ENCODE peak calls at places on chromosomes 7 and 10, in seven cellular contexts. One of them, this sample, is unnamed.

GRCh38 chr7:1741751-1742554 is 71.9 kb downstream of the ELFN1 start:
- DNase-seq in SK-N-SH: peak; percentile 61
- DNase-seq in GM12878: no peak
- DNase-seq in K562: peak; percentile 92
- DNase-seq in H1: no peak
- DNase-seq in HepG2: no peak
- DNase-seq in HCT116: peak; percentile 66
- DNase-seq in this sample: peak; percentile 41

GRCh38 chr10:7075110-7075509 is 335.7 kb downstream of the SFMBT2 start:
- DNase-seq in K562: no peak
- DNase-seq in HCT116: no peak
- DNase-seq in GM12878: no peak
- DNase-seq in HepG2: no peak
- DNase-seq in SK-N-SH: no peak
- DNase-seq in H1: no peak
- DNase-seq in this sample: no peak

GRCh38 chr7:128783143-128783799 is 7.7 kb upstream of the OPN1SW start:
- DNase-seq in HepG2: peak; percentile 61
- DNase-seq in H1: peak; percentile 99
- DNase-seq in K562: peak; percentile 92
- DNase-seq in HCT116: peak; percentile 8
- DNase-seq in GM12878: no peak
- DNase-seq in SK-N-SH: peak; percentile 91
- DNase-seq in this sample: no peak

GRCh38 chr10:129193148-129193547 is 273.9 kb upstream of the MGMT start:
- DNase-seq in HepG2: no peak
- DNase-seq in H1: no peak
- DNase-seq in SK-N-SH: no peak
- DNase-seq in GM12878: no peak
- DNase-seq in HCT116: no peak
- DNase-seq in K562: no peak
- DNase-seq in this sample: no peak

GRCh38 chr7:21947056-21947455 is 1.4 kb upstream of the CDCA7L start:
- DNase-seq in K562: no peak
- DNase-seq in H1: no peak
- DNase-seq in HepG2: no peak
- DNase-seq in HCT116: no peak
- DNase-seq in SK-N-SH: no peak
- DNase-seq in GM12878: no peak
- DNase-seq in this sample: no peak

GRCh38 chr7:90288154-90288553 is 33.0 kb downstream of the FAM237B start:
- DNase-seq in H1: no peak
- DNase-seq in GM12878: no peak
- DNase-seq in K562: no peak
- DNase-seq in SK-N-SH: no peak
- DNase-seq in HCT116: no peak
- DNase-seq in HepG2: no peak
- DNase-seq in this sample: peak; percentile 10

GRCh38 chr10:113108180-113108835 is 158.3 kb downstream of the TCF7L2 start:
- DNase-seq in GM12878: no peak
- DNase-seq in HCT116: no peak
- DNase-seq in HepG2: no peak
- DNase-seq in K562: peak; percentile 48
- DNase-seq in H1: peak; percentile 98
- DNase-seq in SK-N-SH: peak; percentile 53
- DNase-seq in this sample: no peak

GRCh38 chr10:97355571-97355975 is 21.0 kb upstream of the FRAT2 start:
- DNase-seq in GM12878: no peak
- DNase-seq in K562: no peak
- DNase-seq in HepG2: no peak
- DNase-seq in SK-N-SH: no peak
- DNase-seq in H1: peak; percentile 58
- DNase-seq in HCT116: no peak
- DNase-seq in this sample: peak; percentile 68

GRCh38 chr10:80324891-80325364 is 31.6 kb downstream of the DYDC1 start:
- DNase-seq in K562: no peak
- DNase-seq in H1: no peak
- DNase-seq in SK-N-SH: no peak
- DNase-seq in HepG2: no peak
- DNase-seq in HCT116: no peak
- DNase-seq in GM12878: no peak
- DNase-seq in this sample: no peak

GRCh38 chr10:53699231-53699630 is 926.6 kb upstream of the MBL2 start:
- DNase-seq in H1: no peak
- DNase-seq in K562: no peak
- DNase-seq in GM12878: no peak
- DNase-seq in HepG2: no peak
- DNase-seq in SK-N-SH: peak; percentile 24
- DNase-seq in HCT116: no peak
- DNase-seq in this sample: no peak

GRCh38 chr7:73342645-73343044 is 14.7 kb downstream of the FKBP6 start:
- DNase-seq in HCT116: peak; percentile 29
- DNase-seq in SK-N-SH: peak; percentile 74
- DNase-seq in GM12878: no peak
- DNase-seq in K562: no peak
- DNase-seq in HepG2: peak; percentile 73
- DNase-seq in H1: no peak
- DNase-seq in this sample: peak; percentile 85
- TF ChIP-seq JUND in HCT116: no peak
- TF ChIP-seq JUND in SK-N-SH: no peak
- TF ChIP-seq JUND in GM12878: no peak
- TF ChIP-seq JUND in K562: no peak
- TF ChIP-seq JUND in HepG2: no peak
- TF ChIP-seq JUND in H1: no peak
- TF ChIP-seq JUND in this sample: no peak

GRCh38 chr10:133150226-133150625 is 9.8 kb upstream of the KNDC1 start:
- DNase-seq in HCT116: no peak
- DNase-seq in SK-N-SH: no peak
- DNase-seq in K562: no peak
- DNase-seq in HepG2: no peak
- DNase-seq in H1: no peak
- DNase-seq in GM12878: no peak
- DNase-seq in this sample: no peak

GRCh38 chr10:133154996-133155778 is 4.8 kb upstream of the KNDC1 start:
- DNase-seq in SK-N-SH: no peak
- DNase-seq in HepG2: no peak
- DNase-seq in H1: no peak
- DNase-seq in HCT116: no peak
- DNase-seq in K562: no peak
- DNase-seq in GM12878: no peak
- DNase-seq in this sample: no peak

GRCh38 chr10:133150656-133151055 is 9.4 kb upstream of the KNDC1 start:
- DNase-seq in SK-N-SH: no peak
- DNase-seq in HCT116: no peak
- DNase-seq in H1: peak; percentile 43
- DNase-seq in GM12878: no peak
- DNase-seq in HepG2: no peak
- DNase-seq in K562: no peak
- DNase-seq in this sample: no peak

GRCh38 chr10:133154411-133154810 is 5.6 kb upstream of the KNDC1 start:
- DNase-seq in GM12878: no peak
- DNase-seq in HCT116: no peak
- DNase-seq in K562: no peak
- DNase-seq in HepG2: no peak
- DNase-seq in H1: no peak
- DNase-seq in SK-N-SH: no peak
- DNase-seq in this sample: no peak

GRCh38 chr10:133151528-133151927 is 8.5 kb upstream of the KNDC1 start:
- DNase-seq in SK-N-SH: no peak
- DNase-seq in GM12878: no peak
- DNase-seq in K562: no peak
- DNase-seq in HepG2: no peak
- DNase-seq in HCT116: no peak
- DNase-seq in H1: peak; percentile 48
- DNase-seq in this sample: no peak
- TF ChIP-seq JUND in SK-N-SH: no peak
- TF ChIP-seq JUND in GM12878: no peak
- TF ChIP-seq JUND in K562: no peak
- TF ChIP-seq JUND in HepG2: no peak
- TF ChIP-seq JUND in HCT116: no peak
- TF ChIP-seq JUND in H1: peak; percentile 63
- TF ChIP-seq JUND in this sample: no peak

GRCh38 chr7:149370790-149371189 is 90.1 kb downstream of the ZNF777 start:
- DNase-seq in K562: no peak
- DNase-seq in GM12878: no peak
- DNase-seq in H1: no peak
- DNase-seq in SK-N-SH: no peak
- DNase-seq in HepG2: no peak
- DNase-seq in HCT116: no peak
- DNase-seq in this sample: no peak
- TF ChIP-seq JUND in K562: no peak
- TF ChIP-seq JUND in GM12878: no peak
- TF ChIP-seq JUND in H1: no peak
- TF ChIP-seq JUND in SK-N-SH: no peak
- TF ChIP-seq JUND in HepG2: no peak
- TF ChIP-seq JUND in HCT116: no peak
- TF ChIP-seq JUND in this sample: no peak

GRCh38 chr10:57864789-57865676 is 402.7 kb downstream of the IPMK start:
- DNase-seq in HCT116: no peak
- DNase-seq in SK-N-SH: no peak
- DNase-seq in K562: no peak
- DNase-seq in H1: no peak
- DNase-seq in HepG2: peak; percentile 30
- DNase-seq in GM12878: no peak
- DNase-seq in this sample: no peak
- TF ChIP-seq JUND in HCT116: no peak
- TF ChIP-seq JUND in SK-N-SH: no peak
- TF ChIP-seq JUND in K562: no peak
- TF ChIP-seq JUND in H1: no peak
- TF ChIP-seq JUND in HepG2: no peak
- TF ChIP-seq JUND in GM12878: no peak
- TF ChIP-seq JUND in this sample: no peak

GRCh38 chr7:5088906-5089305 is 43.2 kb downstream of the RBAK start:
- DNase-seq in K562: no peak
- DNase-seq in H1: no peak
- DNase-seq in HCT116: no peak
- DNase-seq in GM12878: no peak
- DNase-seq in HepG2: no peak
- DNase-seq in SK-N-SH: no peak
- DNase-seq in this sample: peak; percentile 95
- TF ChIP-seq JUND in K562: no peak
- TF ChIP-seq JUND in H1: no peak
- TF ChIP-seq JUND in HCT116: no peak
- TF ChIP-seq JUND in GM12878: no peak
- TF ChIP-seq JUND in HepG2: no peak
- TF ChIP-seq JUND in SK-N-SH: no peak
- TF ChIP-seq JUND in this sample: no peak

GRCh38 chr7:80540841-80541240 is 29.0 kb upstream of the GNAT3 start:
- DNase-seq in HCT116: no peak
- DNase-seq in K562: no peak
- DNase-seq in GM12878: no peak
- DNase-seq in HepG2: no peak
- DNase-seq in SK-N-SH: no peak
- DNase-seq in H1: no peak
- DNase-seq in this sample: no peak
- TF ChIP-seq JUND in HCT116: no peak
- TF ChIP-seq JUND in K562: no peak
- TF ChIP-seq JUND in GM12878: no peak
- TF ChIP-seq JUND in HepG2: no peak
- TF ChIP-seq JUND in SK-N-SH: no peak
- TF ChIP-seq JUND in H1: no peak
- TF ChIP-seq JUND in this sample: no peak

GRCh38 chr7:151008143-151008510 is 16.2 kb downstream of the ATG9B start:
- DNase-seq in HepG2: no peak
- DNase-seq in H1: no peak
- DNase-seq in HCT116: no peak
- DNase-seq in GM12878: no peak
- DNase-seq in SK-N-SH: no peak
- DNase-seq in K562: peak; percentile 90
- DNase-seq in this sample: no peak

GRCh38 chr7:151009340-151010001 is 14.8 kb downstream of the ATG9B start:
- DNase-seq in K562: peak; percentile 80
- DNase-seq in HepG2: peak; percentile 43
- DNase-seq in HCT116: no peak
- DNase-seq in GM12878: no peak
- DNase-seq in H1: peak; percentile 74
- DNase-seq in SK-N-SH: peak; percentile 62
- DNase-seq in this sample: no peak

GRCh38 chr7:151010002-151010306 is 14.3 kb downstream of the ATG9B start:
- DNase-seq in HepG2: no peak
- DNase-seq in GM12878: no peak
- DNase-seq in K562: no peak
- DNase-seq in SK-N-SH: no peak
- DNase-seq in H1: no peak
- DNase-seq in HCT116: no peak
- DNase-seq in this sample: no peak

GRCh38 chr7:151007469-151007898 is 16.7 kb downstream of the NOS3 start:
- DNase-seq in K562: no peak
- DNase-seq in HCT116: no peak
- DNase-seq in HepG2: no peak
- DNase-seq in GM12878: no peak
- DNase-seq in H1: no peak
- DNase-seq in SK-N-SH: peak; percentile 71
- DNase-seq in this sample: no peak

GRCh38 chr7:151008511-151009323 is 15.6 kb downstream of the ATG9B start:
- DNase-seq in H1: peak; percentile 99
- DNase-seq in K562: peak; percentile 97
- DNase-seq in SK-N-SH: peak; percentile 80
- DNase-seq in HCT116: peak; percentile 87
- DNase-seq in GM12878: peak; percentile 39
- DNase-seq in HepG2: peak; percentile 47
- DNase-seq in this sample: no peak
- TF ChIP-seq JUND in H1: no peak
- TF ChIP-seq JUND in K562: no peak
- TF ChIP-seq JUND in SK-N-SH: no peak
- TF ChIP-seq JUND in HCT116: no peak
- TF ChIP-seq JUND in GM12878: peak; percentile 25
- TF ChIP-seq JUND in HepG2: no peak
- TF ChIP-seq JUND in this sample: no peak

DNA sequence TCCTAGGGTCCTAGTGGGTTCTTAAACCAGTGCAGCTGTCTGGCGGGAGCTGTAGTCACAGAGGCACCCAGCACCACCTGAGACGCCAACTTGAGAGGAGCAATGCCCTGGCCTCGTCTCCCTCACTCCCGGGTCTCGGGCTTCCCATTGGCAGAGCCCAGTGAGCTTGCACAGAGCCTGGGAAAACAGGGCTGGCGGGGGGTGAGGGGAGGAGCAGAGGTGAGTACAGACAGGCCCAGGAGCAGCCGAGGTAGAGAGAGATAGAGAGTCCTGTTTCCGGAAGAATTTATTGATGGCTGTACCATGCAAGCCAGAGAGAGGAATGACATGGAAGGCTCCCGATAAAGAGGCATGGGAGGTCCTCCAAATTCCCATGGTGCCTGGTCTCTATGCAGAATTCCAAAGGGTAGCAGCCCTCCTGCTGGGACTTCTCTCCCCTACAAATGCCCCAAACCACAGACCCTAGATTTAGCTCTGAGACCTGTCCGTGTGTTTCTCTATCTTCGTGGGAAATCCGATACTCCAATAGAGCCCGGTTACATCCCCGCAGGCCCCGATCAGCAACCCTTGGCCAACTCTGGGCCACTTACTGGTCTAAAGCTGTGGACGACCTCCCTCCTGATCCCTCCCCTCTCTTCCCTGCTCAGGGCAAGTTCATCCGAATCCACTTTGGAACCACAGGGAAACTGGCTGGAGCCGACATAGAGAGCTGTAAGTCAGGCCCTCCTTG is 20.3 kb upstream of the MYH16 start:
- DNase-seq in SK-N-SH: no peak
- DNase-seq in HepG2: no peak
- DNase-seq in HCT116: no peak
- DNase-seq in GM12878: no peak
- DNase-seq in H1: peak; percentile 53
- DNase-seq in K562: no peak
- DNase-seq in this sample: no peak
- TF ChIP-seq JUND in SK-N-SH: no peak
- TF ChIP-seq JUND in HepG2: no peak
- TF ChIP-seq JUND in HCT116: no peak
- TF ChIP-seq JUND in GM12878: no peak
- TF ChIP-seq JUND in H1: no peak
- TF ChIP-seq JUND in K562: no peak
- TF ChIP-seq JUND in this sample: no peak

This sample was measured in T47D.